ENCODE peak calls at places on chromosomes 2 and 18, in seven cellular contexts. E is colonic mucosa; Y is heart right ventricle; L is kidney; J is CD4-positive, alpha-beta T cell; S is right atrium auricular region; K is left ventricle myocardium inferior. R is an unnamed sample.

GRCh38 chr18:37566479-37567060 is 972 bp upstream of the CELF4 start:
- DNase-seq in L (no peak), J (no peak), Y (no peak), S (no peak), E (no peak), K (no peak), R (no peak)

GRCh38 chr2:113886479-113887383 is 3.2 kb upstream of the ACTR3 start:
- DNase-seq in K (peak; percentile 24), Y (no peak), J (no peak), S (peak; percentile 65), E (peak; percentile 55), L (peak; percentile 71), R (no peak)

GRCh38 chr2:95303191-95303914 is 6.2 kb downstream of the KCNIP3 start:
- DNase-seq in K (no peak), E (no peak), L (no peak), S (no peak), J (no peak), Y (no peak), R (no peak)

GRCh38 chr2:182713611-182714010 is 2.4 kb upstream of the DNAJC10 start:
- DNase-seq in Y (no peak), K (no peak), E (no peak), J (no peak), S (no peak), L (no peak), R (no peak)

GRCh38 chr2:920999-921398 is 29.6 kb upstream of the SNTG2 start:
- DNase-seq in E (no peak), L (no peak), J (no peak), S (no peak), Y (no peak), K (no peak), R (no peak)

GRCh38 chr2:26647981-26648380 is 6.8 kb upstream of the CIB4 start:
- DNase-seq in K (no peak), S (no peak), L (no peak), Y (no peak), J (no peak), E (no peak), R (no peak)

GRCh38 chr2:159396796-159397195 is 110.3 kb upstream of the WDSUB1 start:
- DNase-seq in S (no peak), K (no peak), J (no peak), E (no peak), L (no peak), Y (no peak), R (no peak)

GRCh38 chr2:119212139-119212800 is 11.4 kb upstream of the STEAP3 start:
- DNase-seq in S (no peak), Y (no peak), L (no peak), J (no peak), E (no peak), K (no peak), R (no peak)

GRCh38 chr2:169799555-169799954 is 884 bp downstream of the SSB start:
- DNase-seq in K (no peak), J (no peak), Y (no peak), L (no peak), S (no peak), E (no peak), R (no peak)

GRCh38 chr18:57444301-57444759 is 9.2 kb downstream of the ONECUT2 start:
- DNase-seq in K (no peak), J (no peak), L (no peak), Y (no peak), E (no peak), S (no peak), R (no peak)

GRCh38 chr2:14583059-14583458 is 49.5 kb upstream of the LRATD1 start:
- DNase-seq in L (no peak), E (no peak), Y (no peak), J (no peak), S (no peak), K (no peak), R (no peak)

GRCh38 chr2:135997380-135997779 is 12.0 kb upstream of the DARS1 start:
- DNase-seq in S (no peak), E (no peak), K (no peak), Y (no peak), L (peak; percentile 74), J (no peak), R (no peak)

GRCh38 chr18:50973367-50974126 is 5.7 kb downstream of the ELAC1 start:
- DNase-seq in S (no peak), K (no peak), J (no peak), E (no peak), Y (no peak), L (no peak), R (no peak)

GRCh38 chr18:50969448-50969847 is 1.6 kb downstream of the ELAC1 start:
- DNase-seq in Y (no peak), E (no peak), L (no peak), J (no peak), S (no peak), K (no peak), R (no peak)

GRCh38 chr18:50970006-50970405 is 2.2 kb downstream of the ELAC1 start:
- DNase-seq in L (no peak), K (peak; percentile 42), J (no peak), S (no peak), Y (peak; percentile 43), E (peak; percentile 74), R (no peak)

DNA sequence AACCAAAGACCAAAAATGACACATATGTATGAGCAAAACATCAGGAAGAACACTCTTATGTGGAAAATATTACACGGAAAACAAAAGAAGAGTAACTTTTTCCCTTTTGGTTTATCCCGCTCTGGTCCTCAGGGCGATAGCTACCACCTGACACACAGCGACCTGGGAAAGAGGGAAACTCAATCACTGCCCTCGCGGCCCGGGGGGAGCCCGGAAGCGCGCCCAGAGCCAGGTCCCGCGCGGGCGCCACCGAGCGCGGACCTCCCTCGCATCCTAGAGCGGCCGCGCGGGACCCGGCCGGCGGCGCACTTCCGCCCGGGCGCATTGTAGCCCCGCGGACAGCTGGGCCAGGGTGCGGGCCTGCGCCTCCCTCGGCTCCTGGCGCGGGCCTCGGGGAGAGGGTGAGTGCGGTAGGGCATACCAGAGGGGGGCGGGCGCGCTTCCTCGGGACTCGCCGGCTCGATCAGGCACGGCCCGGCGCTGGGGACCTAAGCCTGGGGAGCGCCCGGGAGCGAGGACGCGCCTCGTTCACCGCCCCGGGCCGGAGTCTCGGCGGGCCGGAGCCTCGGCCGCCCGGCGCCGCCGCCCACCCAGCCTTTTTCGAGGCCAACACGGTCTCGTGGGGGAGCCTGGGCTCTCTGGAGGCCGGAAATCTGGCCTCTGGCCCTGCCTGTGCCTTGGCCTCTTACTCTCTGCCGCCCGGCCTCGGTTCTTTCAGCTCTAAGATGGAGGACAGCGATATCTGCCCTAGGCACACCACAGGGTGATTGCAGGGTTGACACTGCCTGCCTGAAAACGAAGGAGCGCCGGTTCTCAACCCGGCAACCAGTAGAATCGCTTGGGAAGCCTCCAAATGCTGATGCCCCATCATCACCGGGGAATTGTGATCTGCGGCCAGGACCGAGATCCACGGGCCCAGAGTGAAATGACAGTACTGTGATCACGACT is at the start of gene ELAC1:
- DNase-seq in L (peak; percentile 89), Y (peak; percentile 79), E (peak; percentile 72), J (peak; percentile 48), S (peak; percentile 69), K (peak; percentile 78), R (peak; percentile 80)
- TF ChIP-seq CTCF in L (no peak), Y (no peak), E (no peak), J (no peak), S (no peak), K (peak; percentile 23), R (peak; percentile 24)

DNA sequence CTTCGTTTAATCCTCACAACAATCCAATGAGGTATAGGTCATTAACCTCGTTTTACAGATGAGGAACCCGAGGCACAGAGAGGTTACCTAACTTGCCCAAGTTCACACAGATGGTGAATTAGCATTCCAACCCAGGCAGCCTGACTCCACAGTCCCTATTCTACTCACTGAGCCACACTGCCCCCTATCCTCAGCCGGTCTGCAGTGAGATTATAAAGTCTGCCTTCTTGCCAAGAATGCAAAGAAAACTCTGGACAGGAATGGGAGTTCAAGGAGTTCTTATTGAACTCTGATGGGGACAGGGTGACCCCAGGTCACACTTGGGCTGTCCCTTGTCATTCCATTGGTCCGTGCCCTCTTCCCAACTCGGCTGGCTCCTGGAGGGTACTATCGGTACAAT is 118.1 kb upstream of the MSH6 start:
- DNase-seq in Y (no peak), S (no peak), J (no peak), K (no peak), L (no peak), E (peak; percentile 23), R (no peak)
- TF ChIP-seq CTCF in Y (no peak), S (no peak), J (no peak), K (no peak), L (no peak), E (no peak), R (no peak)

GRCh38 chr2:5673148-5673860 is 18.9 kb upstream of the SOX11 start:
- DNase-seq in K (no peak), S (no peak), Y (no peak), J (no peak), L (peak; percentile 64), E (no peak), R (no peak)
- TF ChIP-seq CTCF in K (no peak), S (no peak), Y (no peak), J (no peak), L (no peak), E (no peak), R (peak; percentile 21)

GRCh38 chr2:110853516-110853915 is 121.1 kb downstream of the ACOXL start:
- DNase-seq in Y (no peak), L (no peak), E (peak; percentile 57), S (no peak), J (peak; percentile 22), K (no peak), R (no peak)

GRCh38 chr2:110852541-110853263 is 120.3 kb downstream of the ACOXL start:
- DNase-seq in Y (no peak), E (no peak), K (no peak), S (no peak), J (no peak), L (no peak), R (no peak)

GRCh38 chr2:110851531-110851930 is 119.2 kb downstream of the ACOXL start:
- DNase-seq in S (no peak), Y (no peak), E (no peak), L (no peak), J (no peak), K (no peak), R (no peak)

GRCh38 chr2:110852051-110852450 is 119.7 kb downstream of the ACOXL start:
- DNase-seq in Y (no peak), S (no peak), E (no peak), L (no peak), K (no peak), J (no peak), R (no peak)

GRCh38 chr2:110854355-110855081 is 122.1 kb downstream of the ACOXL start:
- DNase-seq in L (no peak), S (no peak), E (no peak), K (no peak), J (no peak), Y (no peak), R (no peak)
- TF ChIP-seq CTCF in L (no peak), S (no peak), E (peak; percentile 9), K (no peak), J (no peak), Y (no peak), R (peak; percentile 36)

GRCh38 chr2:67210430-67210829 is 186.7 kb upstream of the ETAA1 start:
- DNase-seq in K (no peak), E (no peak), S (no peak), Y (no peak), L (no peak), J (no peak), R (no peak)
- TF ChIP-seq CTCF in K (no peak), E (no peak), S (no peak), Y (no peak), L (no peak), J (no peak), R (peak; percentile 59)

R was measured in type B pancreatic cell.